ENCODE peak calls at places on chromosome 19, in six cellular contexts. One of them, this sample, is unnamed.

GRCh38 chr19:5592531-5592930 is 24.8 kb upstream of the TINCR start:
- DNase-seq in amygdala: no peak
- DNase-seq in adrenal gland: no peak
- DNase-seq in NCI-H2081: no peak
- DNase-seq in H9: no peak
- DNase-seq in AG10803: no peak
- DNase-seq in this sample: no peak

GRCh38 chr19:1074512-1075283 is 7.7 kb downstream of the ARHGAP45 start:
- DNase-seq in amygdala: no peak
- DNase-seq in adrenal gland: peak; percentile 83
- DNase-seq in NCI-H2081: peak; percentile 92
- DNase-seq in H9: no peak
- DNase-seq in AG10803: no peak
- DNase-seq in this sample: no peak

GRCh38 chr19:17296278-17296677 is 6.9 kb downstream of the ABHD8 start:
- DNase-seq in amygdala: no peak
- DNase-seq in adrenal gland: peak; percentile 70
- DNase-seq in NCI-H2081: no peak
- DNase-seq in H9: no peak
- DNase-seq in AG10803: peak; percentile 26
- DNase-seq in this sample: peak; percentile 82

GRCh38 chr19:29393915-29394460 is 131.8 kb upstream of the VSTM2B start:
- DNase-seq in amygdala: no peak
- DNase-seq in adrenal gland: no peak
- DNase-seq in NCI-H2081: no peak
- DNase-seq in H9: no peak
- DNase-seq in AG10803: no peak
- DNase-seq in this sample: no peak

GRCh38 chr19:47176627-47177090 is 46.0 kb downstream of the SAE1 start:
- DNase-seq in amygdala: no peak
- DNase-seq in adrenal gland: peak; percentile 19
- DNase-seq in NCI-H2081: no peak
- DNase-seq in H9: no peak
- DNase-seq in AG10803: peak; percentile 95
- DNase-seq in this sample: peak; percentile 83

GRCh38 chr19:48341006-48341405 is 15.7 kb downstream of the EMP3 start:
- DNase-seq in amygdala: no peak
- DNase-seq in adrenal gland: peak; percentile 67
- DNase-seq in NCI-H2081: peak; percentile 83
- DNase-seq in H9: no peak
- DNase-seq in AG10803: no peak
- DNase-seq in this sample: no peak

GRCh38 chr19:6062274-6062673 is 48.0 kb downstream of the RFX2 start:
- DNase-seq in amygdala: no peak
- DNase-seq in adrenal gland: peak; percentile 63
- DNase-seq in NCI-H2081: no peak
- DNase-seq in H9: no peak
- DNase-seq in AG10803: peak; percentile 35
- DNase-seq in this sample: no peak

GRCh38 chr19:11578342-11579142 is 1.1 kb upstream of the ACP5 start:
- DNase-seq in amygdala: no peak
- DNase-seq in adrenal gland: peak; percentile 47
- DNase-seq in NCI-H2081: no peak
- DNase-seq in H9: peak; percentile 56
- DNase-seq in AG10803: no peak
- DNase-seq in this sample: no peak

GRCh38 chr19:58563034-58563573 is 4.7 kb upstream of the UBE2M start:
- DNase-seq in amygdala: no peak
- DNase-seq in adrenal gland: no peak
- DNase-seq in NCI-H2081: no peak
- DNase-seq in H9: peak; percentile 51
- DNase-seq in AG10803: no peak
- DNase-seq in this sample: no peak

GRCh38 chr19:18098891-18099622 is 1.5 kb downstream of the MAST3 start:
- DNase-seq in amygdala: no peak
- DNase-seq in adrenal gland: no peak
- DNase-seq in NCI-H2081: no peak
- DNase-seq in H9: no peak
- DNase-seq in AG10803: no peak
- DNase-seq in this sample: no peak

GRCh38 chr19:47190167-47190727 is 40.8 kb downstream of the BBC3 start:
- DNase-seq in amygdala: no peak
- DNase-seq in adrenal gland: peak; percentile 77
- DNase-seq in NCI-H2081: no peak
- DNase-seq in H9: no peak
- DNase-seq in AG10803: peak; percentile 82
- DNase-seq in this sample: peak; percentile 27

GRCh38 chr19:38739440-38740251 is 4.6 kb downstream of the CAPN12 start:
- DNase-seq in amygdala: no peak
- DNase-seq in adrenal gland: no peak
- DNase-seq in NCI-H2081: no peak
- DNase-seq in H9: no peak
- DNase-seq in AG10803: no peak
- DNase-seq in this sample: no peak